ENCODE peak calls at places on chromosomes 3 and 15, in ten cellular contexts. H is hippocampal formation; V is activated naive CD4-positive, alpha-beta T cell treated with anti-CD3 and anti-CD28 coated beads for 36 hours; B is NCI-H1092; L is left ventricle myocardium superior; E is NCI-H510A treated with DMSO at 0.1 percent for 48 hours; Z is T-helper 22 cell; S is HFFc6; A is pons; Q is stimulated activated CD4-positive, alpha-beta T cell treated with anti-CD3 and anti-CD28 coated beads, TNF-alpha, amount 100 ng/mL, for 48 hours. U is an unnamed sample.

GRCh38 chr3:185341616-185342457 is 21.1 kb upstream of the MAP3K13 start:
- DNase-seq in A (peak), Q (no peak), E (no peak), B (no peak), S (no peak), L (no peak), Z (no peak), V (no peak), H (peak), U (no peak)

GRCh38 chr3:81592101-81592500 is 169.3 kb downstream of the GBE1 start:
- DNase-seq in E (no peak), Q (no peak), H (no peak), B (no peak), A (no peak), V (no peak), L (no peak), Z (no peak), S (peak), U (peak)

GRCh38 chr15:42919308-42919707 is 1.3 kb downstream of the TTBK2 start:
- DNase-seq in V (no peak), S (no peak), B (no peak), A (peak), Q (no peak), E (no peak), Z (no peak), L (no peak), H (no peak), U (no peak)

GRCh38 chr3:13325092-13325491 is 95.0 kb downstream of the NUP210 start:
- DNase-seq in E (no peak), H (no peak), L (no peak), Z (no peak), S (no peak), Q (no peak), A (no peak), B (no peak), V (no peak), U (no peak)

GRCh38 chr3:18712713-18713575 is 287.8 kb upstream of the SATB1 start:
- DNase-seq in V (peak), S (no peak), B (no peak), E (no peak), A (no peak), Z (no peak), Q (peak), H (no peak), L (no peak), U (no peak)

GRCh38 chr3:11734-12133 is 184.8 kb upstream of the CHL1 start:
- DNase-seq in H (no peak), Z (no peak), S (no peak), B (no peak), Q (no peak), L (peak), E (no peak), A (no peak), V (peak), U (no peak)

GRCh38 chr15:55799287-55800212 is 56.6 kb upstream of the PRTG start:
- DNase-seq in H (no peak), Q (no peak), E (peak), A (peak), V (peak), Z (no peak), B (peak), L (no peak), S (peak), U (peak)

GRCh38 chr3:16516695-16517481 is 3.4 kb upstream of the RFTN1 start:
- DNase-seq in B (peak), Q (no peak), V (peak), Z (no peak), S (peak), A (no peak), L (peak), E (no peak), H (peak), U (no peak)

GRCh38 chr3:142117052-142117451 is 32.3 kb downstream of the TFDP2 start:
- DNase-seq in E (peak), A (no peak), L (no peak), V (no peak), Q (no peak), H (no peak), Z (no peak), B (no peak), S (peak), U (peak)

GRCh38 chr15:98776607-98777281 is 128.4 kb downstream of the IGF1R start:
- DNase-seq in E (no peak), S (no peak), Q (peak), Z (no peak), L (peak), B (no peak), V (peak), A (no peak), H (no peak), U (no peak)

GRCh38 chr3:63128380-63128779 is 149.7 kb upstream of the SYNPR start:
- DNase-seq in V (no peak), L (no peak), Z (no peak), B (no peak), Q (no peak), A (no peak), H (no peak), E (peak), S (no peak), U (no peak)

U was measured in LoVo.